ENCODE peak calls at places on chromosomes 7 and 10, in six cellular contexts. W, U, J, V, M and D are unnamed samples.

GRCh38 chr7:72337822-72338167 is 74.3 kb downstream of the CALN1 start:
- DNase-seq in W (no peak), J (no peak), V (no peak), U (no peak), M (no peak), D (no peak)

GRCh38 chr7:87359366-87359765 is 13.9 kb downstream of the CROT start:
- DNase-seq in J (no peak), W (no peak), V (peak), U (no peak), M (no peak), D (no peak)

GRCh38 chr10:108597031-108597430 is 1326.3 kb downstream of the XPNPEP1 start:
- DNase-seq in M (no peak), U (no peak), W (no peak), J (no peak), V (no peak), D (no peak)

GRCh38 chr10:122252805-122253204 is 18.3 kb upstream of the BTBD16 start:
- DNase-seq in V (no peak), U (no peak), J (no peak), W (no peak), M (no peak), D (no peak)

GRCh38 chr7:2923886-2924574 is 79.9 kb upstream of the GNA12 start:
- DNase-seq in V (no peak), M (no peak), W (no peak), J (no peak), U (no peak), D (no peak)

GRCh38 chr10:113108180-113108835 is 158.3 kb downstream of the TCF7L2 start:
- DNase-seq in V (no peak), W (no peak), J (no peak), M (peak), U (peak), D (no peak)

GRCh38 chr10:119522747-119523426 is 19.6 kb downstream of the RGS10 start:
- DNase-seq in V (peak), W (no peak), J (no peak), U (no peak), M (no peak), D (no peak)

GRCh38 chr7:149707448-149707886 is 65.9 kb downstream of the ZNF467 start:
- DNase-seq in J (no peak), M (no peak), V (no peak), W (no peak), U (no peak), D (no peak)

GRCh38 chr10:118799779-118800178 is 45.0 kb upstream of the CACUL1 start:
- DNase-seq in W (no peak), M (no peak), V (peak), J (no peak), U (no peak), D (no peak)

GRCh38 chr7:41219276-41219675 is 483.6 kb downstream of the INHBA start:
- DNase-seq in J (no peak), W (no peak), V (no peak), M (no peak), U (no peak), D (no peak)

GRCh38 chr7:74372511-74373111 is 81.1 kb upstream of the GTF2IRD1 start:
- DNase-seq in W (no peak), V (no peak), M (no peak), J (no peak), U (no peak), D (no peak)

GRCh38 chr10:91797077-91797690 is 1.0 kb upstream of the TNKS2 start:
- DNase-seq in V (no peak), J (no peak), W (no peak), U (no peak), M (no peak), D (no peak)

GRCh38 chr10:96645191-96645721 is 58.4 kb upstream of the TM9SF3 start:
- DNase-seq in U (no peak), J (no peak), V (no peak), M (no peak), W (no peak), D (no peak)

GRCh38 chr10:13681095-13681494 is 94.3 kb downstream of the PRPF18 start:
- DNase-seq in M (no peak), W (no peak), U (no peak), J (no peak), V (no peak), D (no peak)

GRCh38 chr10:99983280-99983988 is 26.3 kb downstream of the DNMBP start:
- DNase-seq in M (no peak), U (no peak), V (no peak), J (no peak), W (no peak), D (no peak)

GRCh38 chr10:124693801-124694416 is 50.3 kb downstream of the FAM53B start:
- DNase-seq in J (no peak), M (no peak), U (no peak), W (no peak), V (no peak), D (no peak)

GRCh38 chr7:151388430-151388829 is 21.4 kb downstream of the WDR86 start:
- DNase-seq in U (no peak), V (no peak), M (no peak), W (no peak), J (no peak), D (no peak)

GRCh38 chr10:12801214-12802087 is 200.1 kb downstream of the CCDC3 start:
- DNase-seq in V (no peak), J (no peak), U (no peak), W (no peak), M (no peak), D (no peak)

GRCh38 chr10:113056030-113056429 is 106.0 kb downstream of the TCF7L2 start:
- DNase-seq in J (no peak), V (no peak), U (no peak), M (no peak), W (no peak), D (no peak)

GRCh38 chr7:39741942-39742623 is 118.7 kb downstream of the RALA start:
- DNase-seq in J (peak), V (no peak), U (no peak), W (no peak), M (peak), D (no peak)

GRCh38 chr7:94223375-94224084 is 171.2 kb upstream of the COL1A2 start:
- DNase-seq in U (no peak), W (no peak), M (no peak), V (no peak), J (no peak), D (no peak)

GRCh38 chr7:82559203-82559805 is 115.7 kb upstream of the CACNA2D1 start:
- DNase-seq in W (no peak), U (no peak), M (no peak), J (no peak), V (no peak), D (no peak)

GRCh38 chr7:76091506-76091905 is 43.6 kb downstream of the MDH2 start:
- DNase-seq in M (no peak), W (no peak), V (no peak), U (no peak), J (no peak), D (no peak)

GRCh38 chr7:126026421-126027088 is 1096.9 kb upstream of the POT1 start:
- DNase-seq in W (no peak), V (no peak), M (no peak), J (no peak), U (no peak), D (no peak)

GRCh38 chr10:16699435-16699834 is 117.8 kb downstream of the RSU1 start:
- DNase-seq in W (no peak), V (no peak), J (no peak), U (no peak), M (no peak), D (no peak)

GRCh38 chr7:151247611-151248176 is 800 bp downstream of the SMARCD3 start:
- DNase-seq in J (no peak), U (no peak), W (no peak), V (no peak), M (no peak), D (no peak)

GRCh38 chr7:114865564-114865963 is 56.3 kb upstream of the MDFIC start:
- DNase-seq in M (peak), W (peak), U (peak), V (no peak), J (peak), D (peak)

GRCh38 chr10:124030711-124031110 is 62.7 kb downstream of the CHST15 start:
- DNase-seq in J (no peak), V (no peak), M (no peak), W (no peak), U (no peak), D (no peak)

GRCh38 chr7:135976312-135977019 is 693 bp downstream of the MTPN start:
- DNase-seq in U (no peak), J (peak), M (peak), V (no peak), W (no peak), D (no peak)

GRCh38 chr7:139060838-139061237 is 25.0 kb upstream of the ZC3HAV1L start:
- DNase-seq in V (no peak), W (no peak), J (no peak), U (no peak), M (no peak), D (no peak)

GRCh38 chr7:46681865-46682503 is 760.9 kb upstream of the IGFBP3 start:
- DNase-seq in M (no peak), V (no peak), J (no peak), W (no peak), U (no peak), D (no peak)

GRCh38 chr7:43926193-43927043 is at the start of gene UBE2D4:
- DNase-seq in M (peak), J (peak), W (peak), U (peak), V (no peak), D (peak)

GRCh38 chr10:131231323-131231964 is 80.1 kb downstream of the TCERG1L start:
- DNase-seq in M (no peak), J (no peak), W (no peak), U (no peak), V (no peak), D (no peak)

GRCh38 chr10:59229451-59229850 is 53.0 kb downstream of the PHYHIPL start:
- DNase-seq in V (no peak), J (no peak), W (no peak), U (no peak), M (no peak), D (no peak)

GRCh38 chr7:24905996-24906770 is 73.8 kb downstream of the OSBPL3 start:
- DNase-seq in U (no peak), W (no peak), M (no peak), V (no peak), J (no peak), D (no peak)

GRCh38 chr10:114284346-114285071 is 45.5 kb downstream of the VWA2 start:
- DNase-seq in U (no peak), V (no peak), M (no peak), J (no peak), W (no peak), D (no peak)

GRCh38 chr7:144384555-144385245 is 18.8 kb downstream of the NOBOX start:
- DNase-seq in W (peak), V (no peak), U (no peak), M (no peak), J (no peak), D (peak)